ENCODE peak calls at places on chromosomes 11 and 22, in four cellular contexts. N is sigmoid colon, B is adrenal gland, H is heart left ventricle. I is an unnamed sample.
A peak's percentile ranks its signal among the peaks of the same experiment; 100 is the strongest.

GRCh38 chr11:78138694-78139421 is 568 bp downstream of the ALG8 start:
- DNase-seq in N (no peak), B (no peak), H (no peak), I (peak; percentile 34)

GRCh38 chr11:75406338-75406777 is 7.0 kb downstream of the RPS3 start:
- DNase-seq in N (no peak), B (no peak), H (no peak), I (no peak)

GRCh38 chr11:19164881-19165280 is 36.9 kb downstream of the CSRP3 start:
- DNase-seq in N (no peak), B (no peak), H (no peak), I (no peak)

GRCh38 chr22:49040111-49040510 is 787.6 kb downstream of the BRD1 start:
- DNase-seq in N (peak; percentile 12), B (peak; percentile 4), H (no peak), I (no peak)

GRCh38 chr11:17515443-17516176 is 28.6 kb downstream of the USH1C start:
- DNase-seq in N (no peak), B (peak; percentile 41), H (no peak), I (no peak)

GRCh38 chr11:56799691-56800090 is 51.2 kb upstream of the OR9G4 start:
- DNase-seq in N (no peak), B (no peak), H (no peak), I (no peak)

GRCh38 chr22:31538815-31539214 is 42.5 kb downstream of the SFI1 start:
- DNase-seq in N (no peak), B (no peak), H (no peak), I (no peak)

GRCh38 chr11:1101318-1102089 is 26.8 kb downstream of the MUC2 start:
- DNase-seq in N (no peak), B (no peak), H (no peak), I (no peak)

GRCh38 chr11:1934326-1935155 is 12.6 kb upstream of the MRPL23 start:
- DNase-seq in N (no peak), B (no peak), H (no peak), I (no peak)

GRCh38 chr11:75597636-75598035 is 35.6 kb downstream of the SERPINH1 start:
- DNase-seq in N (no peak), B (no peak), H (no peak), I (no peak)

GRCh38 chr22:37763652-37764051 is 44.1 kb upstream of the GCAT start:
- DNase-seq in N (no peak), B (no peak), H (no peak), I (no peak)

GRCh38 chr11:78161937-78162336 is 22.5 kb upstream of the ALG8 start:
- DNase-seq in N (peak; percentile 93), B (peak; percentile 46), H (peak; percentile 51), I (peak; percentile 40)

GRCh38 chr22:48942698-48943566 is 884.7 kb downstream of the BRD1 start:
- DNase-seq in N (peak; percentile 24), B (no peak), H (no peak), I (peak; percentile 2)

GRCh38 chr11:74615988-74616387 is 23.6 kb downstream of the POLD3 start:
- DNase-seq in N (no peak), B (no peak), H (no peak), I (no peak)

GRCh38 chr22:24432059-24432853 is 4.9 kb downstream of the ADORA2A start:
- DNase-seq in N (peak; percentile 87), B (no peak), H (peak; percentile 81), I (peak; percentile 71)

GRCh38 chr11:85823816-85824215 is 12.9 kb upstream of the SYTL2 start:
- DNase-seq in N (no peak), B (no peak), H (no peak), I (peak; percentile 33)

GRCh38 chr22:41619979-41620645 is 731 bp downstream of the DESI1 start:
- DNase-seq in N (peak; percentile 78), B (peak; percentile 62), H (peak; percentile 42), I (peak; percentile 64)

GRCh38 chr11:32081129-32081641 is 9.7 kb upstream of the RCN1 start:
- DNase-seq in N (no peak), B (no peak), H (no peak), I (no peak)

GRCh38 chr22:23772315-23773246 is at the start of gene MMP11:
- DNase-seq in N (peak; percentile 83), B (peak; percentile 60), H (peak; percentile 79), I (peak; percentile 76)

GRCh38 chr22:25085156-25085555 is 114.5 kb upstream of the CRYBB3 start:
- DNase-seq in N (no peak), B (no peak), H (no peak), I (no peak)

GRCh38 chr22:48959496-48959895 is 868.2 kb downstream of the BRD1 start:
- DNase-seq in N (no peak), B (no peak), H (peak; percentile 1), I (no peak)

GRCh38 chr11:131378931-131379330 is 8.5 kb downstream of the NTM start:
- DNase-seq in N (no peak), B (no peak), H (no peak), I (no peak)

GRCh38 chr22:24696551-24697001 is 77.9 kb downstream of the PIWIL3 start:
- DNase-seq in N (no peak), B (no peak), H (no peak), I (no peak)

GRCh38 chr11:115778928-115779650 is 274.9 kb upstream of the CADM1 start:
- DNase-seq in N (no peak), B (peak; percentile 83), H (no peak), I (no peak)

GRCh38 chr11:118016094-118016493 is 29.9 kb downstream of the IL10RA start:
- DNase-seq in N (no peak), B (no peak), H (no peak), I (no peak)

GRCh38 chr11:1221848-1222311 is 986 bp upstream of the MUC5B start:
- DNase-seq in N (peak; percentile 56), B (no peak), H (no peak), I (peak; percentile 8)

GRCh38 chr11:20493340-20493739 is 105.8 kb downstream of the PRMT3 start:
- DNase-seq in N (no peak), B (no peak), H (no peak), I (no peak)

GRCh38 chr11:35170503-35170902 is 31.5 kb downstream of the CD44 start:
- DNase-seq in N (no peak), B (no peak), H (no peak), I (no peak)

GRCh38 chr11:35168606-35169200 is 29.7 kb downstream of the CD44 start:
- DNase-seq in N (no peak), B (no peak), H (no peak), I (no peak)

GRCh38 chr11:35167451-35167954 is 28.5 kb downstream of the CD44 start:
- DNase-seq in N (peak; percentile 75), B (no peak), H (no peak), I (no peak)

GRCh38 chr11:35171226-35171625 is 32.3 kb downstream of the CD44 start:
- DNase-seq in N (no peak), B (no peak), H (no peak), I (no peak)

DNA sequence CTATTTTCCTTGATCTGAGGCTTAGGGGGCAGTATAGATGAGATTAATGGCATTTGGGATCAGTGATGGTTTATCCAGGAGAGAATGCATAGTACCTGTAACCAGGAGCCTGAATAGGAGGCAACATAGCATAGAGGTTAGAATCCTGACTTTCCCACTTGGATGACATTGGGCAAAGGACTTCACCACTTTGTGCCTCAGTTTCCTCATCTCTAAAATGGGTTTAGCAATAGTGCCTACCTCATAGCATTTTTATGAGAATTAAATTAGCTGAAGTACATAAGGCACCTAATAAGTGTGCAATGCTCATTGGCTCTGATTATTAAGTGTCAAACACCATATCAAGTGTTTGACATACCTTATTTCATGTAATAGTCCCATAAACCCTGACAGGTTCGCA is 30.8 kb downstream of the CD44 start:
- DNase-seq in N (no peak), B (no peak), H (no peak), I (no peak)
- H3K4me1 ChIP-seq in N (no peaks in the 10 kb centered on the region), B (peaks cover 64% of the 10 kb centered on the region), H (peaks cover 40% of the 10 kb centered on the region), I (peaks cover 83% of the 10 kb centered on the region)

DNA sequence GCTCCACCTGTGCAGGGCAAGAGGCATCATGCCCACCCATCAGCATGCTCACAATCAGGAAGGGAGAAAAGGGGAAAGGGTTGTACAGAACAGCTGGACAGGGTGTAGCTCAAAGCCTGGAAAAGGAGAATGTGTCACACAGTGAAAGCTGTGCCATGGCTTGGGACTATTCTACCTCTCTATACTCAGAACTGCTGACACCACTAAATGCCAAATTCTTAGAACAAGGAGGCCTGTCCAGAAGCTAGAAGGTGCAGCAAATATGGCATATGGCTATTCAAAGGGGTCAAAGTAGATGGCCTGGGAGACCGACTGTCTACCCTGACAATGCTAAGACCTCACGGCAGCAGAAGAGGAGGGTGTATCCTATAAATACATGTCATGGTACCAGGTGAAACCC is 12.8 kb downstream of the HPS4 start:
- DNase-seq in N (no peak), B (no peak), H (no peak), I (no peak)
- H3K36me3 ChIP-seq in N (peaks cover 63% of the 10 kb centered on the region), B (no peaks in the 10 kb centered on the region), H (peaks cover 28% of the 10 kb centered on the region), I (no peaks in the 10 kb centered on the region)

GRCh38 chr11:68615657-68616056 is 68.7 kb upstream of the GAL start:
- DNase-seq in N (no peak), B (no peak), H (no peak), I (no peak)
- TF ChIP-seq POLR2A in N (no peak), B (no peak), H (no peak), I (no peak)

GRCh38 chr22:40606306-40606705 is 30.2 kb downstream of the MRTFA start:
- DNase-seq in N (no peak), B (no peak), H (no peak), I (no peak)

GRCh38 chr22:40609216-40609615 is 27.3 kb downstream of the MRTFA start:
- DNase-seq in N (no peak), B (no peak), H (no peak), I (no peak)

GRCh38 chr22:40610329-40610850 is 26.1 kb downstream of the MRTFA start:
- DNase-seq in N (no peak), B (no peak), H (no peak), I (no peak)

GRCh38 chr22:40605676-40606250 is 30.8 kb downstream of the MRTFA start:
- DNase-seq in N (no peak), B (no peak), H (no peak), I (no peak)

GRCh38 chr22:40607506-40607905 is 29.0 kb downstream of the MRTFA start:
- DNase-seq in N (no peak), B (no peak), H (no peak), I (no peak)
- H3K4me1 ChIP-seq in N (no peaks in the 10 kb centered on the region), B (peaks cover 79% of the 10 kb centered on the region), H (peaks cover 63% of the 10 kb centered on the region), I (peaks cover 37% of the 10 kb centered on the region)

GRCh38 chr22:50436841-50437341 is 37.9 kb downstream of the SBF1 start:
- DNase-seq in N (no peak), B (no peak), H (no peak), I (no peak)
- H3K36me3 ChIP-seq in N (peaks cover 75% of the 10 kb centered on the region), B (no peaks in the 10 kb centered on the region), H (peaks cover 38% of the 10 kb centered on the region), I (peaks cover 6% of the 10 kb centered on the region)

GRCh38 chr11:3807856-3808845 is at the start of gene PGAP2:
- DNase-seq in N (peak; percentile 72), B (peak; percentile 60), H (peak; percentile 74), I (peak; percentile 77)
- TF ChIP-seq POLR2A in N (no peak), B (no peak), H (no peak), I (peak; percentile 11)